ENCODE peak calls at places on chromosomes 2 and 18, in nine cellular contexts. Y, F, D, W, C, X, O, E and V are unnamed samples.

GRCh38 chr2:60351321-60351720 is 202.1 kb downstream of the BCL11A start:
- DNase-seq in Y (no peak), F (no peak), D (no peak), W (no peak), C (no peak), X (no peak), O (no peak), E (no peak), V (no peak)

GRCh38 chr2:30679416-30680088 is 127.7 kb downstream of the CAPN13 start:
- DNase-seq in Y (no peak), F (no peak), D (no peak), W (no peak), C (no peak), X (peak), O (no peak), E (no peak), V (peak)

GRCh38 chr18:58005036-58005435 is 39.0 kb upstream of the NEDD4L start:
- DNase-seq in Y (no peak), F (no peak), D (peak), W (no peak), C (no peak), X (peak), O (no peak), E (no peak), V (no peak)

GRCh38 chr2:27932396-27932795 is 41.9 kb downstream of the BABAM2 start:
- DNase-seq in Y (peak), F (no peak), D (peak), W (no peak), C (no peak), X (peak), O (no peak), E (peak), V (no peak)

GRCh38 chr2:96259497-96259921 is 6.3 kb downstream of the TMEM127 start:
- DNase-seq in Y (no peak), F (no peak), D (no peak), W (no peak), C (no peak), X (no peak), O (no peak), E (no peak), V (no peak)

GRCh38 chr2:120759543-120760331 is 24.1 kb downstream of the GLI2 start:
- DNase-seq in Y (no peak), F (no peak), D (no peak), W (no peak), C (no peak), X (no peak), O (no peak), E (no peak), V (peak)

GRCh38 chr2:9408641-9409151 is 14.6 kb downstream of the ITGB1BP1 start:
- DNase-seq in Y (no peak), F (no peak), D (no peak), W (no peak), C (no peak), X (peak), O (no peak), E (peak), V (no peak)

GRCh38 chr2:65430515-65431416 is 1.6 kb downstream of the SPRED2 start:
- DNase-seq in Y (peak), F (peak), D (peak), W (peak), C (peak), X (peak), O (no peak), E (no peak), V (peak)

GRCh38 chr2:76050196-76050595 is 339.5 kb upstream of the GCFC2 start:
- DNase-seq in Y (no peak), F (no peak), D (no peak), W (no peak), C (no peak), X (no peak), O (no peak), E (no peak), V (no peak)

GRCh38 chr18:49768051-49768391 is 45.3 kb downstream of the ACAA2 start:
- DNase-seq in Y (peak), F (peak), D (peak), W (peak), C (no peak), X (peak), O (peak), E (peak), V (no peak)

GRCh38 chr2:197207106-197207505 is 103.5 kb downstream of the ANKRD44 start:
- DNase-seq in Y (no peak), F (no peak), D (no peak), W (no peak), C (no peak), X (peak), O (no peak), E (no peak), V (no peak)

GRCh38 chr2:239938651-239939486 is 86.3 kb downstream of the NDUFA10 start:
- DNase-seq in Y (no peak), F (no peak), D (no peak), W (no peak), C (peak), X (no peak), O (no peak), E (no peak), V (peak)

GRCh38 chr2:230893338-230893737 is 28.6 kb downstream of the ITM2C start:
- DNase-seq in Y (no peak), F (no peak), D (no peak), W (peak), C (no peak), X (no peak), O (no peak), E (no peak), V (no peak)

GRCh38 chr2:240557808-240558207 is at the start of gene ANKMY1:
- DNase-seq in Y (no peak), F (peak), D (peak), W (peak), C (no peak), X (peak), O (peak), E (no peak), V (peak)

GRCh38 chr2:153476491-153477095 is 2.0 kb downstream of the RPRM start:
- DNase-seq in Y (no peak), F (no peak), D (no peak), W (no peak), C (no peak), X (no peak), O (no peak), E (no peak), V (no peak)
- H3K4me3 ChIP-seq in Y (no peak), F (no peak), D (no peak), W (no peak), C (no peak), X (no peak), O (no peak), E (no peak), V (no peak)

GRCh38 chr2:218310853-218311542 is 18.7 kb upstream of the TMBIM1 start:
- DNase-seq in Y (no peak), F (no peak), D (no peak), W (no peak), C (no peak), X (no peak), O (no peak), E (no peak), V (no peak)

GRCh38 chr2:218311908-218312756 is 19.8 kb upstream of the TMBIM1 start:
- DNase-seq in Y (no peak), F (no peak), D (no peak), W (no peak), C (no peak), X (no peak), O (no peak), E (no peak), V (no peak)

GRCh38 chr2:218307415-218308090 is 15.2 kb upstream of the TMBIM1 start:
- DNase-seq in Y (no peak), F (no peak), D (no peak), W (no peak), C (no peak), X (no peak), O (no peak), E (no peak), V (no peak)

GRCh38 chr2:218313356-218313755 is 21.1 kb upstream of the TMBIM1 start:
- DNase-seq in Y (no peak), F (no peak), D (no peak), W (no peak), C (no peak), X (no peak), O (no peak), E (no peak), V (no peak)

DNA sequence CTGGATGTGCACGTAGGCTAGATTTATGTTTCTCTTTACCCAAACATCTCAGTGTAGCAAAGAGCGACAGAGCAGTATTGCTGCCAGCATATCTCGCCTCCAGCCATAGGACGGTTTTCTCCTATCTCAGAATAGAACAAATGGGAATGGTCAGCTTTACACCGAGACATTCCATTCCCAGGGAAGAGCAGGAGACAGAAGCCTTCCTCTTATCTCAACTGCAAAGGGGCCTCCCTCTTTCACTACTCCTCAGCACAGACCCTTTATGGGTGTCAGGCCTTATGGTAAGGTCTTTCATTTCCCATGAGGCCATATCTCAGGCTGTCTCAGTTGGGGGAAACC is 19.2 kb upstream of the TMBIM1 start:
- DNase-seq in Y (no peak), F (no peak), D (no peak), W (no peak), C (no peak), X (no peak), O (no peak), E (no peak), V (no peak)
- H3K4me3 ChIP-seq in Y (no peak), F (no peak), D (no peak), W (no peak), C (no peak), X (no peak), O (no peak), E (no peak), V (no peak)

GRCh38 chr2:216648105-216648504 is 14.9 kb downstream of the IGFBP2 start:
- DNase-seq in Y (no peak), F (no peak), D (peak), W (no peak), C (no peak), X (no peak), O (peak), E (no peak), V (no peak)

GRCh38 chr2:216646116-216646515 is 12.9 kb downstream of the IGFBP2 start:
- DNase-seq in Y (no peak), F (no peak), D (no peak), W (no peak), C (no peak), X (no peak), O (no peak), E (no peak), V (no peak)

GRCh38 chr2:216643986-216644662 is 10.9 kb downstream of the IGFBP2 start:
- DNase-seq in Y (no peak), F (no peak), D (peak), W (no peak), C (no peak), X (no peak), O (no peak), E (no peak), V (no peak)

GRCh38 chr2:216645636-216645950 is 12.4 kb downstream of the IGFBP2 start:
- DNase-seq in Y (no peak), F (no peak), D (no peak), W (no peak), C (no peak), X (no peak), O (no peak), E (no peak), V (no peak)

GRCh38 chr2:216644846-216645635 is 11.8 kb downstream of the IGFBP2 start:
- DNase-seq in Y (no peak), F (no peak), D (no peak), W (no peak), C (peak), X (no peak), O (no peak), E (no peak), V (no peak)
- H3K4me3 ChIP-seq in Y (no peak), F (no peak), D (no peak), W (no peak), C (peak), X (no peak), O (no peak), E (no peak), V (no peak)

GRCh38 chr2:235087812-235088607 is 136.2 kb downstream of the SH3BP4 start:
- DNase-seq in Y (no peak), F (peak), D (peak), W (no peak), C (no peak), X (no peak), O (no peak), E (no peak), V (peak)

GRCh38 chr2:235086481-235087184 is 134.8 kb downstream of the SH3BP4 start:
- DNase-seq in Y (no peak), F (no peak), D (no peak), W (no peak), C (no peak), X (no peak), O (no peak), E (no peak), V (no peak)

GRCh38 chr2:235091421-235091820 is 139.6 kb downstream of the SH3BP4 start:
- DNase-seq in Y (no peak), F (no peak), D (peak), W (no peak), C (no peak), X (no peak), O (no peak), E (no peak), V (peak)

GRCh38 chr2:235085476-235085875 is 133.7 kb downstream of the SH3BP4 start:
- DNase-seq in Y (no peak), F (no peak), D (no peak), W (no peak), C (no peak), X (no peak), O (no peak), E (no peak), V (peak)

GRCh38 chr2:235088608-235089020 is 136.8 kb downstream of the SH3BP4 start:
- DNase-seq in Y (no peak), F (no peak), D (peak), W (no peak), C (no peak), X (no peak), O (no peak), E (no peak), V (no peak)
- H3K4me3 ChIP-seq in Y (no peak), F (no peak), D (no peak), W (no peak), C (no peak), X (no peak), O (no peak), E (no peak), V (no peak)